ENCODE peak calls at places on chromosome 18, in eight cellular contexts. One of them, this sample, is unnamed.

GRCh38 chr18:44895176-44895798 is 214.6 kb downstream of the SETBP1 start:
- DNase-seq in OCI-LY7: peak
- DNase-seq in brain microvascular endothelial cell: peak
- DNase-seq in psoas muscle: no peak
- DNase-seq in ovary: no peak
- DNase-seq in CD8-positive, alpha-beta memory T cell: no peak
- DNase-seq in tibial artery: peak
- DNase-seq in hepatocyte: peak
- DNase-seq in this sample: peak

GRCh38 chr18:37565985-37566478 is 434 bp upstream of the CELF4 start:
- DNase-seq in tibial artery: no peak
- DNase-seq in brain microvascular endothelial cell: peak
- DNase-seq in OCI-LY7: no peak
- DNase-seq in ovary: peak
- DNase-seq in hepatocyte: peak
- DNase-seq in CD8-positive, alpha-beta memory T cell: no peak
- DNase-seq in psoas muscle: peak
- DNase-seq in this sample: peak

GRCh38 chr18:32460046-32460785 is 10.5 kb downstream of the GAREM1 start:
- DNase-seq in hepatocyte: no peak
- DNase-seq in OCI-LY7: no peak
- DNase-seq in tibial artery: no peak
- DNase-seq in brain microvascular endothelial cell: no peak
- DNase-seq in psoas muscle: no peak
- DNase-seq in CD8-positive, alpha-beta memory T cell: no peak
- DNase-seq in ovary: no peak
- DNase-seq in this sample: no peak

GRCh38 chr18:26702023-26702422 is 153.7 kb upstream of the KCTD1 start:
- DNase-seq in tibial artery: no peak
- DNase-seq in psoas muscle: no peak
- DNase-seq in CD8-positive, alpha-beta memory T cell: no peak
- DNase-seq in hepatocyte: no peak
- DNase-seq in OCI-LY7: no peak
- DNase-seq in ovary: no peak
- DNase-seq in brain microvascular endothelial cell: no peak
- DNase-seq in this sample: no peak

GRCh38 chr18:48003426-48004349 is 73.2 kb upstream of the SMAD2 start:
- DNase-seq in hepatocyte: no peak
- DNase-seq in ovary: no peak
- DNase-seq in OCI-LY7: no peak
- DNase-seq in brain microvascular endothelial cell: peak
- DNase-seq in CD8-positive, alpha-beta memory T cell: no peak
- DNase-seq in tibial artery: no peak
- DNase-seq in psoas muscle: no peak
- DNase-seq in this sample: no peak

GRCh38 chr18:44098551-44099098 is 582.1 kb upstream of the SETBP1 start:
- DNase-seq in tibial artery: no peak
- DNase-seq in ovary: no peak
- DNase-seq in brain microvascular endothelial cell: peak
- DNase-seq in OCI-LY7: no peak
- DNase-seq in CD8-positive, alpha-beta memory T cell: no peak
- DNase-seq in hepatocyte: no peak
- DNase-seq in psoas muscle: no peak
- DNase-seq in this sample: no peak

GRCh38 chr18:38007931-38008330 is 442.3 kb upstream of the CELF4 start:
- DNase-seq in psoas muscle: no peak
- DNase-seq in CD8-positive, alpha-beta memory T cell: no peak
- DNase-seq in OCI-LY7: no peak
- DNase-seq in brain microvascular endothelial cell: peak
- DNase-seq in tibial artery: no peak
- DNase-seq in ovary: no peak
- DNase-seq in hepatocyte: peak
- DNase-seq in this sample: no peak

GRCh38 chr18:43486462-43486861 is 209.2 kb upstream of the SYT4 start:
- DNase-seq in ovary: no peak
- DNase-seq in CD8-positive, alpha-beta memory T cell: no peak
- DNase-seq in OCI-LY7: peak
- DNase-seq in tibial artery: no peak
- DNase-seq in hepatocyte: no peak
- DNase-seq in brain microvascular endothelial cell: no peak
- DNase-seq in psoas muscle: no peak
- DNase-seq in this sample: no peak

GRCh38 chr18:60018801-60019462 is 119.1 kb downstream of the PMAIP1 start:
- DNase-seq in tibial artery: no peak
- DNase-seq in brain microvascular endothelial cell: peak
- DNase-seq in CD8-positive, alpha-beta memory T cell: no peak
- DNase-seq in OCI-LY7: no peak
- DNase-seq in hepatocyte: no peak
- DNase-seq in ovary: no peak
- DNase-seq in psoas muscle: no peak
- DNase-seq in this sample: peak

GRCh38 chr18:78770149-78771139 is 209.2 kb upstream of the SALL3 start:
- DNase-seq in OCI-LY7: no peak
- DNase-seq in hepatocyte: no peak
- DNase-seq in CD8-positive, alpha-beta memory T cell: no peak
- DNase-seq in brain microvascular endothelial cell: no peak
- DNase-seq in tibial artery: no peak
- DNase-seq in psoas muscle: no peak
- DNase-seq in ovary: no peak
- DNase-seq in this sample: no peak

GRCh38 chr18:65056575-65056974 is 694.2 kb upstream of the CDH7 start:
- DNase-seq in brain microvascular endothelial cell: no peak
- DNase-seq in psoas muscle: no peak
- DNase-seq in CD8-positive, alpha-beta memory T cell: no peak
- DNase-seq in ovary: no peak
- DNase-seq in tibial artery: no peak
- DNase-seq in hepatocyte: no peak
- DNase-seq in OCI-LY7: no peak
- DNase-seq in this sample: no peak

GRCh38 chr18:13613591-13614317 is 112.6 kb downstream of the FAM210A start:
- DNase-seq in CD8-positive, alpha-beta memory T cell: no peak
- DNase-seq in psoas muscle: no peak
- DNase-seq in brain microvascular endothelial cell: no peak
- DNase-seq in hepatocyte: no peak
- DNase-seq in tibial artery: no peak
- DNase-seq in OCI-LY7: peak
- DNase-seq in ovary: no peak
- DNase-seq in this sample: no peak

GRCh38 chr18:8657050-8657820 is 48.0 kb downstream of the RAB12 start:
- DNase-seq in OCI-LY7: no peak
- DNase-seq in CD8-positive, alpha-beta memory T cell: no peak
- DNase-seq in psoas muscle: no peak
- DNase-seq in tibial artery: no peak
- DNase-seq in ovary: no peak
- DNase-seq in brain microvascular endothelial cell: no peak
- DNase-seq in hepatocyte: no peak
- DNase-seq in this sample: no peak

GRCh38 chr18:711330-711692 is 1.1 kb downstream of the ENOSF1 start:
- DNase-seq in psoas muscle: no peak
- DNase-seq in tibial artery: no peak
- DNase-seq in CD8-positive, alpha-beta memory T cell: no peak
- DNase-seq in brain microvascular endothelial cell: no peak
- DNase-seq in ovary: peak
- DNase-seq in hepatocyte: no peak
- DNase-seq in OCI-LY7: no peak
- DNase-seq in this sample: peak

GRCh38 chr18:62678847-62679535 is 36.4 kb upstream of the PHLPP1 start:
- DNase-seq in brain microvascular endothelial cell: no peak
- DNase-seq in OCI-LY7: no peak
- DNase-seq in CD8-positive, alpha-beta memory T cell: no peak
- DNase-seq in psoas muscle: no peak
- DNase-seq in tibial artery: no peak
- DNase-seq in ovary: no peak
- DNase-seq in hepatocyte: no peak
- DNase-seq in this sample: no peak

GRCh38 chr18:60090170-60090569 is 190.4 kb downstream of the PMAIP1 start:
- DNase-seq in OCI-LY7: peak
- DNase-seq in tibial artery: no peak
- DNase-seq in psoas muscle: no peak
- DNase-seq in hepatocyte: peak
- DNase-seq in brain microvascular endothelial cell: no peak
- DNase-seq in ovary: no peak
- DNase-seq in CD8-positive, alpha-beta memory T cell: no peak
- DNase-seq in this sample: no peak

GRCh38 chr18:40670991-40671390 is 1284.0 kb upstream of the PIK3C3 start:
- DNase-seq in ovary: no peak
- DNase-seq in CD8-positive, alpha-beta memory T cell: no peak
- DNase-seq in tibial artery: no peak
- DNase-seq in psoas muscle: peak
- DNase-seq in OCI-LY7: no peak
- DNase-seq in brain microvascular endothelial cell: no peak
- DNase-seq in hepatocyte: no peak
- DNase-seq in this sample: no peak

GRCh38 chr18:12086249-12086648 is 7.4 kb upstream of the ANKRD62 start:
- DNase-seq in brain microvascular endothelial cell: no peak
- DNase-seq in tibial artery: no peak
- DNase-seq in CD8-positive, alpha-beta memory T cell: no peak
- DNase-seq in ovary: no peak
- DNase-seq in OCI-LY7: no peak
- DNase-seq in psoas muscle: no peak
- DNase-seq in hepatocyte: peak
- DNase-seq in this sample: no peak

GRCh38 chr18:35695803-35696202 is 114.3 kb downstream of the GALNT1 start:
- DNase-seq in brain microvascular endothelial cell: no peak
- DNase-seq in hepatocyte: no peak
- DNase-seq in ovary: no peak
- DNase-seq in OCI-LY7: no peak
- DNase-seq in psoas muscle: peak
- DNase-seq in tibial artery: no peak
- DNase-seq in CD8-positive, alpha-beta memory T cell: no peak
- DNase-seq in this sample: no peak

GRCh38 chr18:24585996-24586566 is 125.6 kb downstream of the HRH4 start:
- DNase-seq in hepatocyte: no peak
- DNase-seq in OCI-LY7: no peak
- DNase-seq in ovary: no peak
- DNase-seq in psoas muscle: no peak
- DNase-seq in brain microvascular endothelial cell: no peak
- DNase-seq in tibial artery: no peak
- DNase-seq in CD8-positive, alpha-beta memory T cell: no peak
- DNase-seq in this sample: no peak
- H3K27ac ChIP-seq in hepatocyte: no peak
- H3K27ac ChIP-seq in OCI-LY7: no peak
- H3K27ac ChIP-seq in ovary: no peak
- H3K27ac ChIP-seq in psoas muscle: no peak
- H3K27ac ChIP-seq in brain microvascular endothelial cell: no peak
- H3K27ac ChIP-seq in tibial artery: no peak
- H3K27ac ChIP-seq in CD8-positive, alpha-beta memory T cell: no peak
- H3K27ac ChIP-seq in this sample: no peak

GRCh38 chr18:9868857-9869712 is 16.7 kb upstream of the TXNDC2 start:
- DNase-seq in psoas muscle: no peak
- DNase-seq in CD8-positive, alpha-beta memory T cell: no peak
- DNase-seq in OCI-LY7: no peak
- DNase-seq in hepatocyte: peak
- DNase-seq in tibial artery: no peak
- DNase-seq in ovary: no peak
- DNase-seq in brain microvascular endothelial cell: no peak
- DNase-seq in this sample: no peak
- H3K27ac ChIP-seq in psoas muscle: no peak
- H3K27ac ChIP-seq in CD8-positive, alpha-beta memory T cell: peak
- H3K27ac ChIP-seq in OCI-LY7: no peak
- H3K27ac ChIP-seq in hepatocyte: peak
- H3K27ac ChIP-seq in tibial artery: no peak
- H3K27ac ChIP-seq in ovary: no peak
- H3K27ac ChIP-seq in brain microvascular endothelial cell: no peak
- H3K27ac ChIP-seq in this sample: no peak

GRCh38 chr18:42287047-42287446 is 332.0 kb downstream of the PIK3C3 start:
- DNase-seq in brain microvascular endothelial cell: no peak
- DNase-seq in OCI-LY7: no peak
- DNase-seq in tibial artery: no peak
- DNase-seq in psoas muscle: no peak
- DNase-seq in hepatocyte: no peak
- DNase-seq in CD8-positive, alpha-beta memory T cell: no peak
- DNase-seq in ovary: no peak
- DNase-seq in this sample: no peak
- H3K27ac ChIP-seq in brain microvascular endothelial cell: no peak
- H3K27ac ChIP-seq in OCI-LY7: no peak
- H3K27ac ChIP-seq in tibial artery: no peak
- H3K27ac ChIP-seq in psoas muscle: no peak
- H3K27ac ChIP-seq in hepatocyte: no peak
- H3K27ac ChIP-seq in CD8-positive, alpha-beta memory T cell: no peak
- H3K27ac ChIP-seq in ovary: no peak
- H3K27ac ChIP-seq in this sample: no peak

DNA sequence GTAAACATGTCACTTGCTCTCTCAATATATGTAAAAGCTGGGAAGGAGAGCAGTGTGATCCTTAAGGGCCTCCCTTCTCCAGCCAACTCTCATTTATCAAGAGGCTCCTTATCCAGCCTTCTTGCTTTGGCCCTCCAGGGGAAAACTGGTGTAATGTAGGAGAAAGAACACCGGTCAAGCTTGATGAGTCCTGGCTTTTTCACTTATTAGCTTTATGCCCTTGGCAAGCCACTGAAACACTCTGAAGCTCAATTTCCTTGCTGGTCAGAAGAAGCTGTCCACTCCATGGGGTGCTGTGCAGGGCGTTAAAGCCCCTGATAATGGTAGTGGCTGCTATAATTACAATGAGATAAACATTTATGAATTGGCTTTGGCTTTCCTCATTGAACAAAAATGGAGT is 251.2 kb upstream of the RBBP8 start:
- DNase-seq in CD8-positive, alpha-beta memory T cell: no peak
- DNase-seq in hepatocyte: no peak
- DNase-seq in tibial artery: no peak
- DNase-seq in brain microvascular endothelial cell: no peak
- DNase-seq in ovary: no peak
- DNase-seq in psoas muscle: no peak
- DNase-seq in OCI-LY7: no peak
- DNase-seq in this sample: no peak
- H3K27ac ChIP-seq in CD8-positive, alpha-beta memory T cell: no peak
- H3K27ac ChIP-seq in hepatocyte: peak
- H3K27ac ChIP-seq in tibial artery: no peak
- H3K27ac ChIP-seq in brain microvascular endothelial cell: peak
- H3K27ac ChIP-seq in ovary: no peak
- H3K27ac ChIP-seq in psoas muscle: no peak
- H3K27ac ChIP-seq in OCI-LY7: no peak
- H3K27ac ChIP-seq in this sample: no peak

GRCh38 chr18:5294618-5295230 is 802 bp downstream of the ZBTB14 start:
- DNase-seq in ovary: peak
- DNase-seq in psoas muscle: peak
- DNase-seq in hepatocyte: no peak
- DNase-seq in OCI-LY7: peak
- DNase-seq in CD8-positive, alpha-beta memory T cell: peak
- DNase-seq in brain microvascular endothelial cell: peak
- DNase-seq in tibial artery: peak
- DNase-seq in this sample: peak

GRCh38 chr18:5295231-5295920 is at the start of gene ZBTB14:
- DNase-seq in OCI-LY7: peak
- DNase-seq in tibial artery: peak
- DNase-seq in psoas muscle: peak
- DNase-seq in brain microvascular endothelial cell: peak
- DNase-seq in hepatocyte: peak
- DNase-seq in ovary: peak
- DNase-seq in CD8-positive, alpha-beta memory T cell: peak
- DNase-seq in this sample: peak

GRCh38 chr18:5296706-5297320 is 1.3 kb upstream of the ZBTB14 start:
- DNase-seq in brain microvascular endothelial cell: peak
- DNase-seq in ovary: peak
- DNase-seq in CD8-positive, alpha-beta memory T cell: peak
- DNase-seq in tibial artery: peak
- DNase-seq in psoas muscle: peak
- DNase-seq in hepatocyte: peak
- DNase-seq in OCI-LY7: peak
- DNase-seq in this sample: peak

GRCh38 chr18:5297582-5297981 is 2.1 kb upstream of the ZBTB14 start:
- DNase-seq in tibial artery: no peak
- DNase-seq in ovary: no peak
- DNase-seq in hepatocyte: no peak
- DNase-seq in brain microvascular endothelial cell: no peak
- DNase-seq in CD8-positive, alpha-beta memory T cell: no peak
- DNase-seq in psoas muscle: no peak
- DNase-seq in OCI-LY7: no peak
- DNase-seq in this sample: no peak

GRCh38 chr18:5295981-5296705 is 617 bp upstream of the ZBTB14 start:
- DNase-seq in CD8-positive, alpha-beta memory T cell: peak
- DNase-seq in hepatocyte: peak
- DNase-seq in tibial artery: peak
- DNase-seq in psoas muscle: peak
- DNase-seq in brain microvascular endothelial cell: peak
- DNase-seq in ovary: peak
- DNase-seq in OCI-LY7: peak
- DNase-seq in this sample: peak
- H3K27ac ChIP-seq in CD8-positive, alpha-beta memory T cell: peak
- H3K27ac ChIP-seq in hepatocyte: peak
- H3K27ac ChIP-seq in tibial artery: peak
- H3K27ac ChIP-seq in psoas muscle: peak
- H3K27ac ChIP-seq in brain microvascular endothelial cell: peak
- H3K27ac ChIP-seq in ovary: peak
- H3K27ac ChIP-seq in OCI-LY7: peak
- H3K27ac ChIP-seq in this sample: peak